ENCODE peak calls at places on chromosome 17, in ten cellular contexts. H is CD4-positive, alpha-beta T cell; T is Calu3; I is Panc1; Z is PC-9; M is PC-3; N is fibroblast of mammary gland; X is HFF-Myc; O is GM12864; C is AG04449. G is an unnamed sample.

GRCh38 chr17:1839516-1839915 is 9.7 kb downstream of the RPA1 start:
- DNase-seq in H (no peak), T (no peak), I (no peak), Z (no peak), M (no peak), N (no peak), X (no peak), O (no peak), C (no peak), G (no peak)

GRCh38 chr17:65547253-65547670 is 14.2 kb downstream of the AXIN2 start:
- DNase-seq in H (no peak), T (no peak), I (no peak), Z (no peak), M (no peak), N (peak), X (no peak), O (no peak), C (no peak), G (no peak)

GRCh38 chr17:50605434-50605833 is 29.2 kb upstream of the ABCC3 start:
- DNase-seq in H (no peak), T (no peak), I (no peak), Z (no peak), M (no peak), N (peak), X (no peak), O (no peak), C (no peak), G (no peak)

GRCh38 chr17:32136856-32137255 is 5.4 kb upstream of the RHOT1 start:
- DNase-seq in H (no peak), T (no peak), I (no peak), Z (no peak), M (no peak), N (no peak), X (no peak), O (no peak), C (no peak), G (no peak)

GRCh38 chr17:83128306-83129240 is 49.2 kb downstream of the METRNL start:
- DNase-seq in H (no peak), T (no peak), I (no peak), Z (no peak), M (no peak), N (no peak), X (no peak), O (no peak), C (no peak), G (no peak)

GRCh38 chr17:56172517-56172982 is 19.3 kb downstream of the ANKFN1 start:
- DNase-seq in H (no peak), T (no peak), I (no peak), Z (no peak), M (no peak), N (no peak), X (no peak), O (no peak), C (no peak), G (no peak)

GRCh38 chr17:55895112-55895759 is 144.4 kb downstream of the PCTP start:
- DNase-seq in H (no peak), T (no peak), I (no peak), Z (no peak), M (no peak), N (peak), X (no peak), O (no peak), C (no peak), G (no peak)

GRCh38 chr17:50905460-50905803 is 39.3 kb upstream of the TOB1 start:
- DNase-seq in H (no peak), T (peak), I (no peak), Z (peak), M (no peak), N (no peak), X (no peak), O (no peak), C (no peak), G (no peak)

GRCh38 chr17:290626-291025 is 62.0 kb downstream of the RPH3AL start:
- DNase-seq in H (no peak), T (no peak), I (no peak), Z (no peak), M (no peak), N (no peak), X (no peak), O (no peak), C (no peak), G (no peak)

GRCh38 chr17:72609501-72609900 is 483.0 kb downstream of the SLC39A11 start:
- DNase-seq in H (no peak), T (no peak), I (no peak), Z (peak), M (peak), N (peak), X (no peak), O (no peak), C (no peak), G (no peak)

GRCh38 chr17:38896373-38896954 is 26.6 kb downstream of the LASP1 start:
- DNase-seq in H (no peak), T (no peak), I (no peak), Z (no peak), M (no peak), N (peak), X (no peak), O (no peak), C (no peak), G (no peak)

GRCh38 chr17:52149626-52150025 is 8.9 kb downstream of the CA10 start:
- DNase-seq in H (no peak), T (no peak), I (no peak), Z (no peak), M (no peak), N (no peak), X (no peak), O (no peak), C (no peak), G (no peak)

DNA sequence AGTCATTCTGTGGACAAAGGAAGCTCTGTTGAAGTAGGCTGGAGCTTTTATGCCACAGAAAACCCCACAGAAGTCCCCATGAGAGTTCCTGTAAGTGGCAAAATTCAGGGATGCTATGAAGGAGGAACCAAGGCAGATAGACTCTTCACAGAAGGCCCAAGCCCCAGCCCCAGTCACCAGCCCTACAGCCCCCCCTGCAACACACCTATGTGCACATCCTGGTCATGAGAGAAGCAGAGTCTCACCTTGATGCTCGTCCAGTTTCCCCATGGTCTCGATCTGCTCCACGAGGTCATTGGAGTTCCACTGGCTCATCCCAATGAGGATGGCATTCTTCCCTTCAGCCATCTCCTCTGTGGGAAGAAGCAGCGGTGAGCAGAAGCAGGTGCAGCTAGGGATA is 31.2 kb downstream of the PITPNM3 start:
- DNase-seq in H (peak), T (no peak), I (no peak), Z (no peak), M (no peak), N (no peak), X (no peak), O (no peak), C (no peak), G (no peak)
- TF ChIP-seq CTCF in H (no peak), T (no peak), I (no peak), Z (no peak), M (peak), N (no peak), X (no peak), O (no peak), C (no peak), G (no peak)

DNA sequence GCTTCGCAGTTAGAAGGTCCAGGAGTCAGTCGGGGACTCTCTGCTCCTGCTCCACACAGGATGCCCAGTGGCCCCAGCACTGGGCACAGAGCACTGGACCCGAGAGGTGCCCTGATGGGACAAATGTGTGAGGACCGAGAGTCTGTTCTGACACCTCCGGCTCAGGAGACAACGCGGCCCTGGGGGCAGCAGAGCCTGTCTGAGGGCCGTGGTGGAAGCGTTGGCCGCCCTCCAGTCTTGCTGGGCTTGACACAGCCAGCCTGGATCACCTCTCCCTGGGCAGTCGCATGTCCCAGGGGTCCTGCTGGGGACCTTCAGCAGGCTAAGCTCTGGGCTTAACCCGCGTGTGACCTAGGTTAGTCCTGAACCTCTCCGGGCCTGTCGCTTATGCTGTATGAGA is 23.1 kb downstream of the LGALS9 start:
- DNase-seq in H (no peak), T (no peak), I (no peak), Z (no peak), M (no peak), N (no peak), X (no peak), O (no peak), C (no peak), G (no peak)
- TF ChIP-seq CTCF in H (no peak), T (no peak), I (no peak), Z (no peak), M (no peak), N (no peak), X (no peak), O (no peak), C (no peak), G (no peak)

DNA sequence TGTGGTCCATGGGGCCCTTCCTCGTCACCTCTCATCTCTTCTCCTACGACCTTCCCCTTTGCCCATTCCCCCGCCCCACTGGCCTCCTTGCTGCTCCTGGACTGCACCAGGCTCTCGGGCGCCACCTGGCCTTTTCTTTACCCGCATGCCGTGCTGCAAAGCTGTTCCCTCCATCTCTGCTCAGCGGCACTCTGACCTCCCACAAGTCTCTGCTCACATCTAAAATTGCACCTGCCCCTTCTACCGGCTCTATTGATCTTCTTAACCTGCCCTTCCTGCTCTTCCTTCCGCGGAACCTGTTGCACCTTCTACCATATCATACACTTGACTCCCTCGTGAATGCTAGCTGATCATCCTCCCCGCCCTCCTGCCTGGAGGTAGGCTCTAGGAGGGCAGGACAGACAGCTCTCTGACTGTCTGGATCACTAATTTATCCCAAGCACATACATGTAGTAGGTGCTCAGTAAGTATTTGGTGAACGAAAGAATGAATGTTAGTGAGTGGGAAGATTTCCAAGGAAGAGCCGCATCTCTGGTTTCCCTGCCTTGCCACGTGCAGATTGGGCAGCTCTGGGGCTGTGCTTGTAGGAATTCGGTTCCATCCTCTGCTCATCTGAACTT is 17.3 kb downstream of the DNAH17 start:
- DNase-seq in H (no peak), T (peak), I (no peak), Z (no peak), M (peak), N (no peak), X (no peak), O (no peak), C (no peak), G (no peak)
- TF ChIP-seq CTCF in H (no peak), T (peak), I (no peak), Z (no peak), M (peak), N (no peak), X (no peak), O (no peak), C (no peak), G (no peak)

GRCh38 chr17:17892731-17893130 is 55.9 kb upstream of the SREBF1 start:
- DNase-seq in H (no peak), T (no peak), I (no peak), Z (no peak), M (no peak), N (no peak), X (no peak), O (no peak), C (no peak), G (no peak)
- TF ChIP-seq CTCF in H (no peak), T (no peak), I (no peak), Z (no peak), M (no peak), N (no peak), X (no peak), O (no peak), C (no peak), G (no peak)